ENCODE peak calls at places on chromosomes 4 and X, in eight cellular contexts. One of them, this sample, is unnamed.
A peak's percentile ranks its signal among the peaks of the same experiment; 100 is the strongest.

GRCh38 chrX:106931831-106932491 is 11.8 kb downstream of the CLDN2 start:
- DNase-seq in ascending aorta: no peak
- DNase-seq in left lung: no peak
- DNase-seq in CD8-positive, alpha-beta T cell: no peak
- DNase-seq in endodermal cell: no peak
- DNase-seq in H1: no peak
- DNase-seq in breast epithelium: no peak
- DNase-seq in HCT116: no peak
- DNase-seq in this sample: peak; percentile 38

GRCh38 chrX:40468033-40468979 is 112.5 kb upstream of the ATP6AP2 start:
- DNase-seq in H1: no peak
- DNase-seq in breast epithelium: peak; percentile 74
- DNase-seq in left lung: peak; percentile 47
- DNase-seq in endodermal cell: peak; percentile 81
- DNase-seq in HCT116: peak; percentile 47
- DNase-seq in CD8-positive, alpha-beta T cell: no peak
- DNase-seq in ascending aorta: no peak
- DNase-seq in this sample: peak; percentile 61

GRCh38 chrX:1452497-1453389 is at the start of gene ASMTL:
- DNase-seq in breast epithelium: peak; percentile 98
- DNase-seq in HCT116: peak; percentile 91
- DNase-seq in left lung: peak; percentile 100
- DNase-seq in H1: peak; percentile 100
- DNase-seq in CD8-positive, alpha-beta T cell: peak; percentile 100
- DNase-seq in ascending aorta: peak; percentile 100
- DNase-seq in endodermal cell: peak; percentile 100
- DNase-seq in this sample: peak; percentile 99

GRCh38 chrX:16566571-16566970 is 83.4 kb upstream of the S100G start:
- DNase-seq in H1: no peak
- DNase-seq in endodermal cell: no peak
- DNase-seq in CD8-positive, alpha-beta T cell: no peak
- DNase-seq in left lung: no peak
- DNase-seq in breast epithelium: no peak
- DNase-seq in HCT116: no peak
- DNase-seq in ascending aorta: no peak
- DNase-seq in this sample: no peak

GRCh38 chr4:76307670-76308014 is 1.1 kb downstream of the STBD1 start:
- DNase-seq in CD8-positive, alpha-beta T cell: no peak
- DNase-seq in H1: no peak
- DNase-seq in ascending aorta: no peak
- DNase-seq in breast epithelium: no peak
- DNase-seq in left lung: no peak
- DNase-seq in HCT116: no peak
- DNase-seq in endodermal cell: no peak
- DNase-seq in this sample: no peak

GRCh38 chr4:26132858-26133257 is 188.0 kb upstream of the RBPJ start:
- DNase-seq in ascending aorta: no peak
- DNase-seq in H1: no peak
- DNase-seq in breast epithelium: no peak
- DNase-seq in left lung: no peak
- DNase-seq in CD8-positive, alpha-beta T cell: no peak
- DNase-seq in HCT116: no peak
- DNase-seq in endodermal cell: peak; percentile 75
- DNase-seq in this sample: no peak

GRCh38 chr4:169282429-169283113 is 11.8 kb upstream of the SH3RF1 start:
- DNase-seq in HCT116: no peak
- DNase-seq in H1: no peak
- DNase-seq in endodermal cell: no peak
- DNase-seq in breast epithelium: no peak
- DNase-seq in CD8-positive, alpha-beta T cell: no peak
- DNase-seq in ascending aorta: no peak
- DNase-seq in left lung: no peak
- DNase-seq in this sample: no peak

GRCh38 chrX:153922932-153923857 is 2.9 kb downstream of the ARHGAP4 start:
- DNase-seq in CD8-positive, alpha-beta T cell: no peak
- DNase-seq in HCT116: no peak
- DNase-seq in breast epithelium: peak; percentile 72
- DNase-seq in endodermal cell: no peak
- DNase-seq in H1: no peak
- DNase-seq in left lung: peak; percentile 70
- DNase-seq in ascending aorta: peak; percentile 87
- DNase-seq in this sample: no peak

GRCh38 chr4:150366487-150366999 is 215.4 kb upstream of the MAB21L2 start:
- DNase-seq in HCT116: no peak
- DNase-seq in CD8-positive, alpha-beta T cell: no peak
- DNase-seq in breast epithelium: no peak
- DNase-seq in H1: no peak
- DNase-seq in left lung: no peak
- DNase-seq in ascending aorta: no peak
- DNase-seq in endodermal cell: peak; percentile 74
- DNase-seq in this sample: no peak

GRCh38 chr4:3386486-3386885 is 55.3 kb upstream of the HGFAC start:
- DNase-seq in HCT116: no peak
- DNase-seq in endodermal cell: no peak
- DNase-seq in CD8-positive, alpha-beta T cell: no peak
- DNase-seq in left lung: no peak
- DNase-seq in H1: no peak
- DNase-seq in breast epithelium: peak; percentile 54
- DNase-seq in ascending aorta: no peak
- DNase-seq in this sample: no peak

GRCh38 chr4:135601351-135601750 is 1399.8 kb upstream of the PABPC4L start:
- DNase-seq in breast epithelium: no peak
- DNase-seq in H1: no peak
- DNase-seq in ascending aorta: no peak
- DNase-seq in CD8-positive, alpha-beta T cell: no peak
- DNase-seq in endodermal cell: no peak
- DNase-seq in left lung: no peak
- DNase-seq in HCT116: no peak
- DNase-seq in this sample: peak; percentile 19

GRCh38 chr4:33940281-33940680 is 2304.0 kb downstream of the ARAP2 start:
- DNase-seq in CD8-positive, alpha-beta T cell: no peak
- DNase-seq in breast epithelium: no peak
- DNase-seq in left lung: no peak
- DNase-seq in HCT116: no peak
- DNase-seq in H1: no peak
- DNase-seq in ascending aorta: no peak
- DNase-seq in endodermal cell: no peak
- DNase-seq in this sample: no peak

GRCh38 chr4:176902710-176903323 is 110.1 kb upstream of the VEGFC start:
- DNase-seq in ascending aorta: no peak
- DNase-seq in CD8-positive, alpha-beta T cell: no peak
- DNase-seq in breast epithelium: no peak
- DNase-seq in H1: no peak
- DNase-seq in endodermal cell: no peak
- DNase-seq in HCT116: no peak
- DNase-seq in left lung: no peak
- DNase-seq in this sample: no peak

GRCh38 chr4:98706935-98707334 is 48.5 kb upstream of the TSPAN5 start:
- DNase-seq in endodermal cell: no peak
- DNase-seq in left lung: no peak
- DNase-seq in CD8-positive, alpha-beta T cell: no peak
- DNase-seq in ascending aorta: no peak
- DNase-seq in HCT116: no peak
- DNase-seq in H1: no peak
- DNase-seq in breast epithelium: no peak
- DNase-seq in this sample: no peak

GRCh38 chr4:165784672-165785071 is 88.4 kb upstream of the TLL1 start:
- DNase-seq in breast epithelium: no peak
- DNase-seq in CD8-positive, alpha-beta T cell: no peak
- DNase-seq in ascending aorta: no peak
- DNase-seq in HCT116: no peak
- DNase-seq in endodermal cell: no peak
- DNase-seq in left lung: no peak
- DNase-seq in H1: no peak
- DNase-seq in this sample: no peak

GRCh38 chrX:154396948-154397887 is 959 bp upstream of the RPL10 start:
- DNase-seq in ascending aorta: peak; percentile 85
- DNase-seq in endodermal cell: peak; percentile 84
- DNase-seq in breast epithelium: peak; percentile 55
- DNase-seq in CD8-positive, alpha-beta T cell: no peak
- DNase-seq in left lung: peak; percentile 79
- DNase-seq in H1: no peak
- DNase-seq in HCT116: no peak
- DNase-seq in this sample: peak; percentile 75

DNA sequence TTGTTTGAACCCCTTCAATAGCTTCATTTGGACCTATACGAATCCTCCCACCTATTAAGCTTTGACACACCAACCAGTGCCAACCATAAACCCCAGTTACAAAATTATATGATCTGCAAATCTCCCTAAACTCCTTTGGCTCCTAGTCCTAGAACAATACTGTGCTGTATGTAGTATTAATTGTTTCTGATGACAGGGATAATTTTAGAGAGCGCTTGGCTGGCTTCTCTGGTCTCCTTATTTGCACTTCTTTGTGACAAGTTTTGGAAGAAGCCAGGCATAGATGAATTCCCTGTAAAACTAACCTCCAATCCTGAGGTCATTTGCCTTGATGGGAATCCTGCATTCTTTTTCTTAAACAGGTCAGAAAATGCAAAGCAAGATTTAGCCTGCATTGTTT is 433.0 kb downstream of the PPARGC1A start:
- DNase-seq in endodermal cell: no peak
- DNase-seq in left lung: no peak
- DNase-seq in HCT116: no peak
- DNase-seq in H1: no peak
- DNase-seq in ascending aorta: no peak
- DNase-seq in CD8-positive, alpha-beta T cell: no peak
- DNase-seq in breast epithelium: no peak
- DNase-seq in this sample: no peak
- H3K4me1 ChIP-seq in endodermal cell: no peaks in the 10 kb centered on the region
- H3K4me1 ChIP-seq in left lung: no peaks in the 10 kb centered on the region
- H3K4me1 ChIP-seq in HCT116: no peaks in the 10 kb centered on the region
- H3K4me1 ChIP-seq in H1: no peaks in the 10 kb centered on the region
- H3K4me1 ChIP-seq in ascending aorta: no peaks in the 10 kb centered on the region
- H3K4me1 ChIP-seq in CD8-positive, alpha-beta T cell: no peaks in the 10 kb centered on the region
- H3K4me1 ChIP-seq in breast epithelium: no peaks in the 10 kb centered on the region
- H3K4me1 ChIP-seq in this sample: no peaks in the 10 kb centered on the region

DNA sequence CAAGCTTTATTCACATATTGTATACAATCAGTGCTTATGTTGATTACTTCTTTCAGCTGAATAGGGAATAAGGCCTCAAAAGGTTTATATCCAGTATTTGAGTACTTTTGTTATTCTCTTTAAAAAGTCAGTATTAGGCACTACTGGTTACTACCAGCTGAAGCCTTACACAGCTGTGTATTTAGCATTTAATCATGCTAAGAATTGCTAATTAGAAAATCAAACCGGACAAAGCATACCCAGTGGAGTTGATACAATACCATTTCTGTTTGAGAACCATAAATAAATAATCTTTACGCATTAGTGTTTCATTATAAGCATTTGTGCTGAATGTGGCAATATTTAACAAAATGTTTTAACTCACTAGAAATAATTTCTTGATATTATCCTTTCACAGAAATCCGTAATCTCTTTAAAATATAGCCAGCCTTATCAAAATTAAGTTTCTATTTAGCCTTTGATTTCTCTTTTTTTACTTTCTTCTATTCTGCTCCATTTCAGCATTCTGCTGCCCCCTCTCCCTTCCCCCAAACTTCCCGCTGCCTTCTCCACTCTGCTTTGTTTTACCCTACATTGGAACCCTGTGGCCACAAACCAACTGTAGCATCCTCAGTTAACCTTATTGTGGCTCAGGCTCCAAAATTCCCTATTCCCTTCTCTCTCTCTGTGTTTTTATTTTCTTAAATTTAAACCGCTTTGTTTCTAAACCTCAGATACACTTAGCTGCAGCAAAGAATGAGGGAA is 37.8 kb downstream of the UGT8 start:
- DNase-seq in left lung: no peak
- DNase-seq in H1: no peak
- DNase-seq in breast epithelium: no peak
- DNase-seq in ascending aorta: no peak
- DNase-seq in HCT116: no peak
- DNase-seq in CD8-positive, alpha-beta T cell: no peak
- DNase-seq in endodermal cell: no peak
- DNase-seq in this sample: no peak
- TF ChIP-seq CTCF in left lung: no peak
- TF ChIP-seq CTCF in H1: no peak
- TF ChIP-seq CTCF in breast epithelium: no peak
- TF ChIP-seq CTCF in ascending aorta: no peak
- TF ChIP-seq CTCF in HCT116: no peak
- TF ChIP-seq CTCF in CD8-positive, alpha-beta T cell: no peak
- TF ChIP-seq CTCF in endodermal cell: no peak
- TF ChIP-seq CTCF in this sample: no peak

DNA sequence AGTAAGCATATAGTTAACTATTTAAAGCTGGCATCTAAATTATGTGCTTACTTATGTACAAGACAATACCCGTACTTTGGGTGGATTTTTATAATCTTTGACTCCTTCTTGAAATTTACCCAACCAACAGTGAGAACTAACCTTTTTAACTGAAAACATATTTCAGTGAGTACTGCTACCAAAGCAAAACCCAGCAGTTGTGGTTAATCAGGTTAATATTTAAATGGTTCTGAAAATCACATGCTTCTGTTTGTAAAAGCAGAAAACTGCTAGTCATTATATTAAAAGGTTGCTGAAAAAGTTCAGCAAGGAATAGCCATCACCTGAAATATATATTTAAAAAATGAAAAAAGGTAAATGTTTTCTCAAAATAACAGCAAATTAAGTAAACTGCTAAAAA is 20.0 kb downstream of the UBE2D3 start:
- DNase-seq in HCT116: no peak
- DNase-seq in H1: no peak
- DNase-seq in ascending aorta: no peak
- DNase-seq in breast epithelium: no peak
- DNase-seq in left lung: no peak
- DNase-seq in CD8-positive, alpha-beta T cell: no peak
- DNase-seq in endodermal cell: no peak
- DNase-seq in this sample: no peak
- H3K4me1 ChIP-seq in HCT116: no peaks in the 10 kb centered on the region
- H3K4me1 ChIP-seq in H1: no peaks in the 10 kb centered on the region
- H3K4me1 ChIP-seq in ascending aorta: peaks cover 43% of the 10 kb centered on the region
- H3K4me1 ChIP-seq in breast epithelium: no peaks in the 10 kb centered on the region
- H3K4me1 ChIP-seq in left lung: peaks cover 58% of the 10 kb centered on the region
- H3K4me1 ChIP-seq in CD8-positive, alpha-beta T cell: peaks cover 48% of the 10 kb centered on the region
- H3K4me1 ChIP-seq in endodermal cell: no peaks in the 10 kb centered on the region
- H3K4me1 ChIP-seq in this sample: no peaks in the 10 kb centered on the region

GRCh38 chr4:123583043-123583442 is 186.4 kb downstream of the SPRY1 start:
- DNase-seq in CD8-positive, alpha-beta T cell: no peak
- DNase-seq in H1: no peak
- DNase-seq in breast epithelium: no peak
- DNase-seq in ascending aorta: no peak
- DNase-seq in HCT116: no peak
- DNase-seq in left lung: no peak
- DNase-seq in endodermal cell: no peak
- DNase-seq in this sample: no peak

GRCh38 chr4:123578276-123579014 is 181.8 kb downstream of the SPRY1 start:
- DNase-seq in left lung: no peak
- DNase-seq in endodermal cell: no peak
- DNase-seq in HCT116: no peak
- DNase-seq in CD8-positive, alpha-beta T cell: no peak
- DNase-seq in H1: no peak
- DNase-seq in breast epithelium: no peak
- DNase-seq in ascending aorta: no peak
- DNase-seq in this sample: no peak

GRCh38 chr4:123581802-123582201 is 185.2 kb downstream of the SPRY1 start:
- DNase-seq in ascending aorta: no peak
- DNase-seq in H1: no peak
- DNase-seq in endodermal cell: no peak
- DNase-seq in breast epithelium: no peak
- DNase-seq in HCT116: no peak
- DNase-seq in left lung: no peak
- DNase-seq in CD8-positive, alpha-beta T cell: no peak
- DNase-seq in this sample: no peak

GRCh38 chr4:123579961-123580360 is 183.4 kb downstream of the SPRY1 start:
- DNase-seq in HCT116: no peak
- DNase-seq in CD8-positive, alpha-beta T cell: no peak
- DNase-seq in left lung: no peak
- DNase-seq in endodermal cell: no peak
- DNase-seq in breast epithelium: no peak
- DNase-seq in ascending aorta: no peak
- DNase-seq in H1: no peak
- DNase-seq in this sample: no peak

GRCh38 chr4:123580981-123581664 is 184.5 kb downstream of the SPRY1 start:
- DNase-seq in breast epithelium: no peak
- DNase-seq in H1: no peak
- DNase-seq in HCT116: peak; percentile 6
- DNase-seq in left lung: no peak
- DNase-seq in endodermal cell: no peak
- DNase-seq in ascending aorta: no peak
- DNase-seq in CD8-positive, alpha-beta T cell: no peak
- DNase-seq in this sample: no peak
- TF ChIP-seq CTCF in breast epithelium: no peak
- TF ChIP-seq CTCF in H1: peak; percentile 26
- TF ChIP-seq CTCF in HCT116: no peak
- TF ChIP-seq CTCF in left lung: no peak
- TF ChIP-seq CTCF in endodermal cell: peak; percentile 46
- TF ChIP-seq CTCF in ascending aorta: no peak
- TF ChIP-seq CTCF in CD8-positive, alpha-beta T cell: no peak
- TF ChIP-seq CTCF in this sample: no peak